ENCODE peak calls at places on chromosomes 1 and 21, in eight cellular contexts. One of them, this sample, is unnamed.
A peak's percentile ranks its signal among the peaks of the same experiment; 100 is the strongest.

GRCh38 chr21:39681257-39681656 is 63.7 kb upstream of the IGSF5 start:
- DNase-seq in transverse colon: no peak
- DNase-seq in suprapubic skin: no peak
- DNase-seq in lower leg skin: no peak
- DNase-seq in esophagus squamous epithelium: no peak
- DNase-seq in sigmoid colon: no peak
- DNase-seq in A549: no peak
- DNase-seq in right lobe of liver: no peak
- DNase-seq in this sample: no peak

GRCh38 chr21:33971492-33972013 is 55.9 kb upstream of the ATP5PO start:
- DNase-seq in esophagus squamous epithelium: no peak
- DNase-seq in lower leg skin: no peak
- DNase-seq in A549: no peak
- DNase-seq in suprapubic skin: no peak
- DNase-seq in transverse colon: no peak
- DNase-seq in right lobe of liver: no peak
- DNase-seq in sigmoid colon: no peak
- DNase-seq in this sample: peak; percentile 20

GRCh38 chr1:212699839-212700596 is at the start of gene BATF3:
- DNase-seq in esophagus squamous epithelium: no peak
- DNase-seq in sigmoid colon: peak; percentile 76
- DNase-seq in suprapubic skin: peak; percentile 81
- DNase-seq in transverse colon: peak; percentile 49
- DNase-seq in lower leg skin: peak; percentile 20
- DNase-seq in right lobe of liver: peak; percentile 63
- DNase-seq in A549: peak; percentile 29
- DNase-seq in this sample: peak; percentile 40

GRCh38 chr1:15033264-15033663 is 120.3 kb upstream of the TMEM51 start:
- DNase-seq in A549: no peak
- DNase-seq in sigmoid colon: no peak
- DNase-seq in suprapubic skin: no peak
- DNase-seq in right lobe of liver: no peak
- DNase-seq in esophagus squamous epithelium: no peak
- DNase-seq in lower leg skin: no peak
- DNase-seq in transverse colon: no peak
- DNase-seq in this sample: no peak

GRCh38 chr1:221724931-221725605 is 16.8 kb downstream of the DUSP10 start:
- DNase-seq in lower leg skin: peak; percentile 55
- DNase-seq in sigmoid colon: no peak
- DNase-seq in right lobe of liver: peak; percentile 40
- DNase-seq in esophagus squamous epithelium: no peak
- DNase-seq in suprapubic skin: peak; percentile 71
- DNase-seq in A549: no peak
- DNase-seq in transverse colon: peak; percentile 21
- DNase-seq in this sample: peak; percentile 79

GRCh38 chr1:215824245-215824644 is 257.1 kb downstream of the KCTD3 start:
- DNase-seq in A549: no peak
- DNase-seq in transverse colon: no peak
- DNase-seq in esophagus squamous epithelium: no peak
- DNase-seq in right lobe of liver: no peak
- DNase-seq in suprapubic skin: no peak
- DNase-seq in sigmoid colon: no peak
- DNase-seq in lower leg skin: no peak
- DNase-seq in this sample: no peak

GRCh38 chr1:183114441-183114840 is 71.6 kb upstream of the LAMC2 start:
- DNase-seq in transverse colon: no peak
- DNase-seq in A549: no peak
- DNase-seq in sigmoid colon: no peak
- DNase-seq in suprapubic skin: no peak
- DNase-seq in right lobe of liver: no peak
- DNase-seq in lower leg skin: no peak
- DNase-seq in esophagus squamous epithelium: no peak
- DNase-seq in this sample: no peak

GRCh38 chr21:27060190-27060589 is 93.3 kb upstream of the ADAMTS5 start:
- DNase-seq in lower leg skin: no peak
- DNase-seq in sigmoid colon: no peak
- DNase-seq in esophagus squamous epithelium: no peak
- DNase-seq in transverse colon: no peak
- DNase-seq in right lobe of liver: no peak
- DNase-seq in A549: no peak
- DNase-seq in suprapubic skin: no peak
- DNase-seq in this sample: no peak

GRCh38 chr21:33857846-33858671 is 57.5 kb downstream of the ATP5PO start:
- DNase-seq in transverse colon: no peak
- DNase-seq in lower leg skin: no peak
- DNase-seq in suprapubic skin: no peak
- DNase-seq in A549: no peak
- DNase-seq in sigmoid colon: peak; percentile 57
- DNase-seq in esophagus squamous epithelium: no peak
- DNase-seq in right lobe of liver: no peak
- DNase-seq in this sample: no peak

GRCh38 chr1:20063861-20064292 is 6.1 kb upstream of the PLA2G5 start:
- DNase-seq in right lobe of liver: no peak
- DNase-seq in esophagus squamous epithelium: no peak
- DNase-seq in sigmoid colon: no peak
- DNase-seq in A549: no peak
- DNase-seq in transverse colon: no peak
- DNase-seq in suprapubic skin: no peak
- DNase-seq in lower leg skin: no peak
- DNase-seq in this sample: no peak

GRCh38 chr1:77950873-77951272 is 28.0 kb downstream of the FUBP1 start:
- DNase-seq in lower leg skin: no peak
- DNase-seq in sigmoid colon: no peak
- DNase-seq in A549: no peak
- DNase-seq in esophagus squamous epithelium: no peak
- DNase-seq in right lobe of liver: no peak
- DNase-seq in transverse colon: no peak
- DNase-seq in suprapubic skin: no peak
- DNase-seq in this sample: no peak

GRCh38 chr1:65146908-65147423 is 1.0 kb upstream of the AK4 start:
- DNase-seq in suprapubic skin: no peak
- DNase-seq in lower leg skin: no peak
- DNase-seq in transverse colon: no peak
- DNase-seq in sigmoid colon: no peak
- DNase-seq in esophagus squamous epithelium: no peak
- DNase-seq in right lobe of liver: no peak
- DNase-seq in A549: no peak
- DNase-seq in this sample: no peak

GRCh38 chr1:93461236-93461635 is 13.3 kb downstream of the FNBP1L start:
- DNase-seq in A549: no peak
- DNase-seq in suprapubic skin: no peak
- DNase-seq in lower leg skin: no peak
- DNase-seq in esophagus squamous epithelium: no peak
- DNase-seq in sigmoid colon: no peak
- DNase-seq in right lobe of liver: no peak
- DNase-seq in transverse colon: no peak
- DNase-seq in this sample: no peak

GRCh38 chr1:200931776-200932175 is 37.1 kb downstream of the INAVA start:
- DNase-seq in right lobe of liver: no peak
- DNase-seq in lower leg skin: no peak
- DNase-seq in sigmoid colon: no peak
- DNase-seq in transverse colon: no peak
- DNase-seq in A549: no peak
- DNase-seq in esophagus squamous epithelium: no peak
- DNase-seq in suprapubic skin: no peak
- DNase-seq in this sample: no peak

GRCh38 chr1:109631513-109632260 is 12.1 kb downstream of the AMPD2 start:
- DNase-seq in suprapubic skin: no peak
- DNase-seq in transverse colon: no peak
- DNase-seq in right lobe of liver: no peak
- DNase-seq in sigmoid colon: no peak
- DNase-seq in esophagus squamous epithelium: no peak
- DNase-seq in lower leg skin: peak; percentile 11
- DNase-seq in A549: no peak
- DNase-seq in this sample: peak; percentile 55

GRCh38 chr1:26408604-26409003 is 2.0 kb upstream of the LIN28A start:
- DNase-seq in suprapubic skin: peak; percentile 83
- DNase-seq in lower leg skin: peak; percentile 58
- DNase-seq in transverse colon: peak; percentile 69
- DNase-seq in esophagus squamous epithelium: no peak
- DNase-seq in sigmoid colon: peak; percentile 73
- DNase-seq in A549: peak; percentile 44
- DNase-seq in right lobe of liver: peak; percentile 69
- DNase-seq in this sample: no peak

GRCh38 chr1:167465018-167465417 is 53.3 kb downstream of the CD247 start:
- DNase-seq in A549: no peak
- DNase-seq in suprapubic skin: no peak
- DNase-seq in transverse colon: no peak
- DNase-seq in lower leg skin: no peak
- DNase-seq in sigmoid colon: peak; percentile 53
- DNase-seq in esophagus squamous epithelium: no peak
- DNase-seq in right lobe of liver: no peak
- DNase-seq in this sample: no peak

GRCh38 chr1:26360051-26360806 is 6.3 kb upstream of the CRYBG2 start:
- DNase-seq in sigmoid colon: peak; percentile 63
- DNase-seq in esophagus squamous epithelium: no peak
- DNase-seq in A549: no peak
- DNase-seq in right lobe of liver: no peak
- DNase-seq in lower leg skin: no peak
- DNase-seq in transverse colon: peak; percentile 53
- DNase-seq in suprapubic skin: no peak
- DNase-seq in this sample: no peak

GRCh38 chr1:43067856-43068751 is 104.0 kb downstream of the EBNA1BP2 start:
- DNase-seq in lower leg skin: no peak
- DNase-seq in esophagus squamous epithelium: no peak
- DNase-seq in suprapubic skin: no peak
- DNase-seq in A549: no peak
- DNase-seq in sigmoid colon: no peak
- DNase-seq in right lobe of liver: peak; percentile 28
- DNase-seq in transverse colon: peak; percentile 23
- DNase-seq in this sample: no peak

GRCh38 chr1:119268879-119269278 is 99.7 kb upstream of the HAO2 start:
- DNase-seq in A549: no peak
- DNase-seq in suprapubic skin: no peak
- DNase-seq in esophagus squamous epithelium: no peak
- DNase-seq in lower leg skin: no peak
- DNase-seq in transverse colon: no peak
- DNase-seq in right lobe of liver: no peak
- DNase-seq in sigmoid colon: no peak
- DNase-seq in this sample: no peak

GRCh38 chr1:119266858-119267257 is 101.7 kb upstream of the HAO2 start:
- DNase-seq in A549: no peak
- DNase-seq in lower leg skin: no peak
- DNase-seq in transverse colon: no peak
- DNase-seq in esophagus squamous epithelium: no peak
- DNase-seq in right lobe of liver: no peak
- DNase-seq in sigmoid colon: no peak
- DNase-seq in suprapubic skin: no peak
- DNase-seq in this sample: no peak

GRCh38 chr1:119260504-119260903 is 108.1 kb upstream of the HAO2 start:
- DNase-seq in A549: no peak
- DNase-seq in lower leg skin: no peak
- DNase-seq in transverse colon: no peak
- DNase-seq in right lobe of liver: no peak
- DNase-seq in sigmoid colon: no peak
- DNase-seq in esophagus squamous epithelium: no peak
- DNase-seq in suprapubic skin: no peak
- DNase-seq in this sample: no peak

DNA sequence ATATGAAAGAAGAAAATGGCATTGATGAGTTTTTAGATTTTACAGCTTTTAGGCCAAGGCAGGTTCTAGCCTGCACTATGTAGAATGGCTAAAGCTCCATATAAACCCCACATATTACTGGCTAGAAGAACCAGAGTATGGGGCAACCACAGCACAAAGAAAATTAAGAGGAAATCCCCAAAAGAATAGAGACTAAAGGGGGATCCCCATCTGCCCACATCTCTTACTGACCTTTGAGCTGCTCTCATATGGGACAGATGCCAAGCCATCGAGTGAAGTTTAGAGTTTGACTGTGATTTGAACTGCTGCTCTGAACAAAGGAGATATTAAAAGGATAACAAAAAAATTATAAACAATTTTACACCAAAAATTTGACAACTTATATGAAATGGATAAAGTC is 102.2 kb upstream of the HAO2 start:
- DNase-seq in sigmoid colon: no peak
- DNase-seq in suprapubic skin: no peak
- DNase-seq in right lobe of liver: no peak
- DNase-seq in esophagus squamous epithelium: no peak
- DNase-seq in lower leg skin: no peak
- DNase-seq in transverse colon: no peak
- DNase-seq in A549: no peak
- DNase-seq in this sample: no peak
- TF ChIP-seq CTCF in sigmoid colon: no peak
- TF ChIP-seq CTCF in suprapubic skin: no peak
- TF ChIP-seq CTCF in right lobe of liver: no peak
- TF ChIP-seq CTCF in esophagus squamous epithelium: no peak
- TF ChIP-seq CTCF in lower leg skin: no peak
- TF ChIP-seq CTCF in transverse colon: no peak
- TF ChIP-seq CTCF in A549: no peak
- TF ChIP-seq CTCF in this sample: no peak

GRCh38 chr1:47313915-47314664 is at the start of gene STIL:
- DNase-seq in esophagus squamous epithelium: peak; percentile 88
- DNase-seq in sigmoid colon: peak; percentile 99
- DNase-seq in right lobe of liver: peak; percentile 99
- DNase-seq in A549: peak; percentile 92
- DNase-seq in transverse colon: peak; percentile 99
- DNase-seq in suprapubic skin: peak; percentile 99
- DNase-seq in lower leg skin: peak; percentile 98
- DNase-seq in this sample: peak; percentile 99
- TF ChIP-seq POLR2A in esophagus squamous epithelium: no peak
- TF ChIP-seq POLR2A in sigmoid colon: no peak
- TF ChIP-seq POLR2A in right lobe of liver: peak; percentile 77
- TF ChIP-seq POLR2A in A549: peak; percentile 39
- TF ChIP-seq POLR2A in transverse colon: peak; percentile 88
- TF ChIP-seq POLR2A in suprapubic skin: no peak
- TF ChIP-seq POLR2A in lower leg skin: peak; percentile 8
- TF ChIP-seq POLR2A in this sample: peak; percentile 13

GRCh38 chr1:3229081-3229725 is 160.2 kb downstream of the PRDM16 start:
- DNase-seq in A549: no peak
- DNase-seq in lower leg skin: no peak
- DNase-seq in right lobe of liver: no peak
- DNase-seq in transverse colon: no peak
- DNase-seq in esophagus squamous epithelium: no peak
- DNase-seq in suprapubic skin: no peak
- DNase-seq in sigmoid colon: no peak
- DNase-seq in this sample: no peak
- TF ChIP-seq CTCF in A549: no peak
- TF ChIP-seq CTCF in lower leg skin: no peak
- TF ChIP-seq CTCF in right lobe of liver: no peak
- TF ChIP-seq CTCF in transverse colon: no peak
- TF ChIP-seq CTCF in esophagus squamous epithelium: no peak
- TF ChIP-seq CTCF in suprapubic skin: no peak
- TF ChIP-seq CTCF in sigmoid colon: no peak
- TF ChIP-seq CTCF in this sample: no peak

DNA sequence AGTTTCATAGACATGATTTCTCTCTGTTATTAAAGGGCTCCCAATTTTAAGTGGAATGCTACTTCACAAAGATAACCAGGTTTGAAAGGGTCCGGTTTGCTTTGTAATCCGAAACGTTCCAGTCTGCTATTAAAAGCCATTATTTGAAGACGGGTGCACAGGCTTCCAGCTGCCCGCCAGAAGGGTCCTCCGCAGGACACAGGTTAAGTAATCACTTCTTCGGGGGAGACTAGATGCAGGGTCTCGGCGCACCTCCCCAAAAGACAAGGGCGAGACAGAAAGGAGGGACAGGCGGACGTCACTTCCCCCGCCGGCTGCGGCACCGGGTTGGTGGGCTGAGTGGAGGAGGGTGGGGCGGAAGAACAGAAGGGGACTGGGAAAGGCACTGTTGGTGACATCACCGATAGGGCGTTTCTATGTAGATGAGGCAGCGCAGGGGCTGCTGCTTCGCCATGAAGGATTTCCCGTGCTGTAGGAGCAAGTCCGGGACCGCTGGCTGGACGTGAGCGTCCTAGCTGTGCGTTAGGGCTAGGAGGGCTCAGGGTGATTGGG is 8.9 kb downstream of the RNU1-2 start:
- DNase-seq in esophagus squamous epithelium: peak; percentile 98
- DNase-seq in A549: peak; percentile 73
- DNase-seq in sigmoid colon: peak; percentile 100
- DNase-seq in right lobe of liver: peak; percentile 97
- DNase-seq in transverse colon: peak; percentile 100
- DNase-seq in suprapubic skin: peak; percentile 100
- DNase-seq in lower leg skin: peak; percentile 100
- DNase-seq in this sample: peak; percentile 100
- TF ChIP-seq POLR2A in esophagus squamous epithelium: no peak
- TF ChIP-seq POLR2A in A549: peak; percentile 53
- TF ChIP-seq POLR2A in sigmoid colon: peak; percentile 96
- TF ChIP-seq POLR2A in right lobe of liver: no peak
- TF ChIP-seq POLR2A in transverse colon: no peak
- TF ChIP-seq POLR2A in suprapubic skin: no peak
- TF ChIP-seq POLR2A in lower leg skin: peak; percentile 78
- TF ChIP-seq POLR2A in this sample: peak; percentile 96